ENCODE peak calls at places on chromosomes 5 and 9, in four cellular contexts. A, S, H and C are unnamed samples.
A peak's percentile ranks its signal among the peaks of the same experiment; 100 is the strongest.

GRCh38 chr5:140251527-140251973 is 51.4 kb downstream of the PFDN1 start:
- DNase-seq in H (no peak), A (peak; percentile 91), S (no peak), C (no peak)

GRCh38 chr5:10506535-10506934 is 57.3 kb upstream of the ANKRD33B start:
- DNase-seq in S (no peak), A (no peak), H (no peak), C (no peak)

GRCh38 chr9:2354856-2355255 is 266.7 kb upstream of the VLDLR start:
- DNase-seq in A (no peak), H (no peak), S (no peak), C (no peak)

GRCh38 chr5:172765766-172766286 is 5.2 kb downstream of the DUSP1 start:
- DNase-seq in H (no peak), S (no peak), A (no peak), C (no peak)

GRCh38 chr5:37665889-37666288 is 174.0 kb downstream of the GDNF start:
- DNase-seq in S (peak; percentile 78), H (no peak), A (no peak), C (peak; percentile 51)

GRCh38 chr5:82911902-82912301 is 165.3 kb downstream of the TMEM167A start:
- DNase-seq in A (no peak), H (no peak), S (no peak), C (no peak)

GRCh38 chr5:54442271-54442670 is 13.2 kb upstream of the HSPB3 start:
- DNase-seq in A (no peak), H (no peak), S (no peak), C (no peak)

GRCh38 chr5:58459276-58459859 is 518 bp downstream of the PLK2 start:
- DNase-seq in A (peak; percentile 17), H (peak; percentile 31), S (no peak), C (no peak)

GRCh38 chr5:85278193-85278592 is 893.5 kb upstream of the EDIL3 start:
- DNase-seq in S (no peak), A (no peak), H (no peak), C (no peak)

GRCh38 chr5:9198399-9198798 is 347.5 kb downstream of the SEMA5A start:
- DNase-seq in S (no peak), A (no peak), H (no peak), C (no peak)

GRCh38 chr5:15105799-15106393 is 234.3 kb upstream of the ANKH start:
- DNase-seq in A (peak; percentile 70), S (peak; percentile 13), H (no peak), C (peak; percentile 40)

GRCh38 chr5:137843676-137844284 is 23.9 kb upstream of the MYOT start:
- DNase-seq in A (no peak), S (no peak), H (no peak), C (no peak)

GRCh38 chr5:45695011-45695667 is 1.0 kb downstream of the HCN1 start:
- DNase-seq in S (no peak), A (peak; percentile 10), H (no peak), C (no peak)

GRCh38 chr9:16103613-16104012 is 550.8 kb downstream of the CCDC171 start:
- DNase-seq in A (no peak), S (peak; percentile 39), H (peak; percentile 18), C (no peak)

GRCh38 chr9:108117775-108118174 is 628.2 kb upstream of the KLF4 start:
- DNase-seq in A (peak; percentile 16), H (no peak), S (no peak), C (no peak)

GRCh38 chr5:180631549-180632392 is 17.6 kb downstream of the FLT4 start:
- DNase-seq in H (no peak), A (no peak), S (no peak), C (no peak)

GRCh38 chr9:106668534-106668933 is 194.4 kb upstream of the ZNF462 start:
- DNase-seq in A (no peak), H (no peak), S (no peak), C (no peak)

GRCh38 chr5:136809382-136809781 is 444.0 kb upstream of the TRPC7 start:
- DNase-seq in S (no peak), H (no peak), A (no peak), C (no peak)

GRCh38 chr9:134181648-134182034 is 17.3 kb upstream of the RNU6ATAC start:
- DNase-seq in H (no peak), A (no peak), S (no peak), C (no peak)

GRCh38 chr5:111762895-111763294 is 5.9 kb upstream of the NREP start:
- DNase-seq in H (no peak), S (no peak), A (no peak), C (no peak)

GRCh38 chr9:77451507-77451906 is 196.6 kb downstream of the GNA14 start:
- DNase-seq in S (no peak), H (no peak), A (no peak), C (no peak)

GRCh38 chr5:139952464-139953070 is 90.5 kb downstream of the NRG2 start:
- DNase-seq in S (no peak), A (no peak), H (no peak), C (no peak)

GRCh38 chr5:112189328-112189840 is 229.7 kb downstream of the EPB41L4A start:
- DNase-seq in A (no peak), H (no peak), S (no peak), C (no peak)

GRCh38 chr9:120619751-120620655 is 40.0 kb upstream of the CDK5RAP2 start:
- DNase-seq in S (peak; percentile 44), A (peak; percentile 76), H (peak; percentile 43), C (peak; percentile 48)

GRCh38 chr5:962386-962785 is 46.2 kb upstream of the NKD2 start:
- DNase-seq in A (no peak), H (peak; percentile 10), S (no peak), C (no peak)

GRCh38 chr5:103918668-103919367 is 356.2 kb upstream of the NUDT12 start:
- DNase-seq in S (no peak), H (no peak), A (peak; percentile 62), C (no peak)

GRCh38 chr5:74624501-74624900 is 16.0 kb downstream of the ENC1 start:
- DNase-seq in S (no peak), H (no peak), A (no peak), C (peak; percentile 51)

GRCh38 chr5:133750856-133751255 is 138.5 kb upstream of the FSTL4 start:
- DNase-seq in H (no peak), S (no peak), A (no peak), C (no peak)

GRCh38 chr9:18614116-18614515 is 140.2 kb downstream of the ADAMTSL1 start:
- DNase-seq in A (no peak), H (no peak), S (no peak), C (no peak)

GRCh38 chr5:150286820-150287219 is 2.8 kb downstream of the CAMK2A start:
- DNase-seq in S (no peak), H (no peak), A (no peak), C (no peak)

GRCh38 chr9:135344523-135344901 is 135.1 kb upstream of the PPP1R26 start:
- DNase-seq in H (no peak), A (no peak), S (no peak), C (no peak)

GRCh38 chr9:82091100-82091499 is 102.5 kb downstream of the SPATA31D1 start:
- DNase-seq in S (no peak), H (no peak), A (no peak), C (no peak)

GRCh38 chr5:152349683-152350526 is 55.2 kb downstream of the NMUR2 start:
- DNase-seq in A (peak; percentile 41), S (no peak), H (no peak), C (peak; percentile 29)

GRCh38 chr9:23829580-23830458 is 3.8 kb upstream of the ELAVL2 start:
- DNase-seq in S (no peak), H (no peak), A (no peak), C (no peak)

GRCh38 chr5:126066795-126067321 is 356.4 kb upstream of the GRAMD2B start:
- DNase-seq in A (no peak), H (no peak), S (no peak), C (no peak)

GRCh38 chr5:158236511-158237335 is 377.8 kb upstream of the CLINT1 start:
- DNase-seq in A (no peak), S (no peak), H (no peak), C (no peak)

GRCh38 chr5:158233735-158234322 is 374.9 kb upstream of the CLINT1 start:
- DNase-seq in S (no peak), H (no peak), A (no peak), C (no peak)

GRCh38 chr5:158235159-158235547 is 376.2 kb upstream of the CLINT1 start:
- DNase-seq in S (no peak), A (no peak), H (no peak), C (no peak)

GRCh38 chr5:158234323-158235158 is 375.6 kb upstream of the CLINT1 start:
- DNase-seq in H (no peak), S (no peak), A (peak; percentile 13), C (no peak)
- H3K4me3 ChIP-seq in H (no peak overlapping the region), S (no peak overlapping the region), A (no peak overlapping the region), C (no peak overlapping the region)

GRCh38 chr5:36443941-36444340 is 142.2 kb upstream of the RANBP3L start:
- DNase-seq in S (no peak), H (no peak), A (no peak), C (no peak)
- H3K4me1 ChIP-seq in S (no peaks in the 10 kb centered on the region), H (no peaks in the 10 kb centered on the region), A (no peaks in the 10 kb centered on the region), C (no peaks in the 10 kb centered on the region)

GRCh38 chr5:56676091-56676768 is 139.1 kb upstream of the MAP3K1 start:
- DNase-seq in S (no peak), H (peak; percentile 75), A (no peak), C (no peak)
- H3K4me3 ChIP-seq in S (no peak overlapping the region), H (no peak overlapping the region), A (no peak overlapping the region), C (no peak overlapping the region)

GRCh38 chr5:124433170-124433569 is 313.3 kb downstream of the ZNF608 start:
- DNase-seq in H (no peak), A (no peak), S (no peak), C (no peak)
- H3K4me1 ChIP-seq in H (no peaks in the 10 kb centered on the region), A (no peaks in the 10 kb centered on the region), S (no peaks in the 10 kb centered on the region), C (no peaks in the 10 kb centered on the region)

DNA sequence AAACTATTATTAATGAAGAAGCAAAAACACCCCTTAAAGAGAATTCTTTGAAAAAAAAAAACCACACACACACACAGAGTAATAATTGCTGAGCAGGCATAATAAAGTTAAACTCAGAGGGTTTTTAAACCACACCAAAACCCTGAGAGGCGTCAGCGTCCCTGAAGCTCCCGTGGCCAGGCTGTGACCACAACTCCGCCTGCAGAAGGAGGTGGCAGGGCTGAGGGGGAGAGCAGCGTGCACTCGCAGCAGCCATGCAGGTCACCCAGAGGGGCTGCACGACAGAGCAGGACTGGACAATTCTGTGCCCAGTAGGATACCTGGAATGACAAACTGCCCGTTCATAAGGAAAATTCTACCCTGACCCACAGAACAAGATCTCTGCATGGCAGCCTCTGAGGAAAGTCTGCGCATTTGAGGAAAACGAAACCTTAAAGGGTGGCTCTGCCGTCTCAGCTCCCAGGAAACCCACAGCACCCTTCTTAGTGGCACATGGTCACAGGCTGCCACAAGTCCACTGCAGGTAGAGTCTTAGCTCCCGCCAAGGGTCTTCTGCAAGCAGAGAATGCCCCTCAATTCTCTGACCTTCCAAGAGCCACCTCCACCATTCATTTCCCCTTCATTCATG is 44.0 kb downstream of the ROR2 start:
- DNase-seq in S (no peak), H (no peak), A (no peak), C (no peak)
- H3K4me3 ChIP-seq in S (peak overlapping the region; percentile 28), H (peak overlapping the region; percentile 47), A (peak overlapping the region; percentile 45), C (peak overlapping the region; percentile 16)

GRCh38 chr9:113622038-113622437 is 158.5 kb downstream of the RGS3 start:
- DNase-seq in A (no peak), S (no peak), H (no peak), C (no peak)

GRCh38 chr9:113621309-113621791 is 157.8 kb downstream of the RGS3 start:
- DNase-seq in A (peak; percentile 66), H (peak; percentile 81), S (peak; percentile 39), C (no peak)

GRCh38 chr9:113620016-113620376 is 156.5 kb downstream of the RGS3 start:
- DNase-seq in A (no peak), H (no peak), S (no peak), C (no peak)

GRCh38 chr9:113619156-113619861 is 155.8 kb downstream of the RGS3 start:
- DNase-seq in S (peak; percentile 34), H (no peak), A (no peak), C (no peak)

GRCh38 chr9:113620377-113621161 is 157.0 kb downstream of the RGS3 start:
- DNase-seq in H (peak; percentile 86), A (peak; percentile 91), S (peak; percentile 80), C (peak; percentile 70)
- H3K4me1 ChIP-seq in H (peaks cover 12% of the 10 kb centered on the region), A (peaks cover 68% of the 10 kb centered on the region), S (peaks cover 10% of the 10 kb centered on the region), C (peaks cover 23% of the 10 kb centered on the region)